ENCODE peak calls at places on chromosome 7, in eight cellular contexts. J, B, P, M, E, F, S and Z are unnamed samples.

GRCh38 chr7:24970676-24971075 is 9.3 kb downstream of the OSBPL3 start:
- DNase-seq in J (no peak), B (no peak), P (no peak), M (no peak), E (peak; percentile 83), F (no peak), S (no peak), Z (no peak)

GRCh38 chr7:87934699-87935372 is 785 bp downstream of the ADAM22 start:
- DNase-seq in J (no peak), B (no peak), P (peak; percentile 11), M (no peak), E (peak; percentile 23), F (peak; percentile 9), S (peak; percentile 6), Z (no peak)

GRCh38 chr7:149197675-149198074 is 2.3 kb downstream of the ZNF282 start:
- DNase-seq in J (no peak), B (no peak), P (no peak), M (no peak), E (no peak), F (no peak), S (no peak), Z (no peak)

GRCh38 chr7:15753834-15754600 is 67.5 kb upstream of the MEOX2 start:
- DNase-seq in J (no peak), B (no peak), P (no peak), M (no peak), E (peak; percentile 60), F (no peak), S (no peak), Z (no peak)

GRCh38 chr7:81744389-81744788 is 25.5 kb downstream of the HGF start:
- DNase-seq in J (no peak), B (no peak), P (no peak), M (no peak), E (no peak), F (no peak), S (no peak), Z (no peak)

GRCh38 chr7:4168556-4168955 is 513.5 kb upstream of the FOXK1 start:
- DNase-seq in J (no peak), B (no peak), P (no peak), M (no peak), E (no peak), F (no peak), S (no peak), Z (no peak)

GRCh38 chr7:129829677-129830631 is 122.8 kb downstream of the UBE2H start:
- DNase-seq in J (peak; percentile 58), B (peak; percentile 39), P (peak; percentile 65), M (peak; percentile 69), E (peak; percentile 79), F (peak; percentile 83), S (peak; percentile 89), Z (no peak)

GRCh38 chr7:133354546-133355324 is 101.9 kb downstream of the EXOC4 start:
- DNase-seq in J (no peak), B (no peak), P (no peak), M (no peak), E (peak; percentile 45), F (no peak), S (peak; percentile 81), Z (no peak)

GRCh38 chr7:116169060-116169459 is 41.3 kb upstream of the TES start:
- DNase-seq in J (no peak), B (no peak), P (no peak), M (no peak), E (peak; percentile 79), F (peak; percentile 52), S (peak; percentile 42), Z (no peak)

GRCh38 chr7:55019691-55020480 is 1.1 kb downstream of the EGFR start:
- DNase-seq in J (peak; percentile 72), B (peak; percentile 24), P (peak; percentile 46), M (no peak), E (peak; percentile 29), F (no peak), S (no peak), Z (no peak)

GRCh38 chr7:121273467-121274167 is 55.2 kb upstream of the WNT16 start:
- DNase-seq in J (no peak), B (no peak), P (no peak), M (no peak), E (peak; percentile 27), F (no peak), S (peak; percentile 15), Z (no peak)

GRCh38 chr7:115476666-115477065 is 553.9 kb downstream of the TFEC start:
- DNase-seq in J (no peak), B (no peak), P (no peak), M (no peak), E (no peak), F (no peak), S (no peak), Z (no peak)

GRCh38 chr7:151080522-151081169 is at the start of gene FASTK:
- DNase-seq in J (peak; percentile 91), B (peak; percentile 91), P (peak; percentile 92), M (peak; percentile 88), E (peak; percentile 88), F (peak; percentile 89), S (peak; percentile 91), Z (no peak)

GRCh38 chr7:88490911-88491310 is 184.2 kb upstream of the STEAP4 start:
- DNase-seq in J (no peak), B (no peak), P (no peak), M (no peak), E (no peak), F (no peak), S (no peak), Z (no peak)

GRCh38 chr7:132709971-132710567 is 133.8 kb upstream of the PLXNA4 start:
- DNase-seq in J (no peak), B (no peak), P (no peak), M (no peak), E (peak; percentile 12), F (peak; percentile 25), S (peak; percentile 62), Z (no peak)

GRCh38 chr7:26201261-26202018 is at the start of gene CBX3:
- DNase-seq in J (peak; percentile 93), B (peak; percentile 91), P (peak; percentile 91), M (peak; percentile 86), E (peak; percentile 71), F (peak; percentile 92), S (peak; percentile 86), Z (no peak)

GRCh38 chr7:26200113-26200443 is 468 bp downstream of the HNRNPA2B1 start:
- DNase-seq in J (peak; percentile 85), B (peak; percentile 65), P (peak; percentile 81), M (peak; percentile 68), E (no peak), F (peak; percentile 69), S (peak; percentile 59), Z (no peak)

GRCh38 chr7:26199301-26200112 is 1.0 kb downstream of the HNRNPA2B1 start:
- DNase-seq in J (peak; percentile 78), B (peak; percentile 63), P (peak; percentile 77), M (peak; percentile 72), E (peak; percentile 36), F (peak; percentile 71), S (no peak), Z (no peak)

GRCh38 chr7:26202019-26202985 is 757 bp downstream of the CBX3 start:
- DNase-seq in J (peak; percentile 71), B (peak; percentile 60), P (peak; percentile 53), M (no peak), E (peak; percentile 29), F (peak; percentile 54), S (no peak), Z (no peak)

GRCh38 chr7:26200444-26201260 is at the start of gene HNRNPA2B1:
- DNase-seq in J (peak; percentile 98), B (peak; percentile 93), P (peak; percentile 97), M (peak; percentile 98), E (peak; percentile 96), F (peak; percentile 97), S (peak; percentile 99), Z (peak; percentile 98)
- H3K4me1 ChIP-seq in J (peaks cover 40% of the 10 kb centered on the region), B (peaks cover 87% of the 10 kb centered on the region), P (peaks cover 37% of the 10 kb centered on the region), M (peaks cover 13% of the 10 kb centered on the region), E (peaks cover 10% of the 10 kb centered on the region), F (peaks cover 37% of the 10 kb centered on the region), S (peaks cover 30% of the 10 kb centered on the region), Z (peaks cover 57% of the 10 kb centered on the region)

GRCh38 chr7:146960747-146961416 is 844.3 kb downstream of the CNTNAP2 start:
- DNase-seq in J (no peak), B (no peak), P (no peak), M (no peak), E (peak; percentile 6), F (no peak), S (no peak), Z (no peak)

GRCh38 chr7:146956323-146956722 is 839.7 kb downstream of the CNTNAP2 start:
- DNase-seq in J (no peak), B (no peak), P (no peak), M (no peak), E (no peak), F (no peak), S (peak; percentile 8), Z (no peak)

GRCh38 chr7:146961617-146962016 is 845.0 kb downstream of the CNTNAP2 start:
- DNase-seq in J (no peak), B (no peak), P (no peak), M (no peak), E (peak; percentile 93), F (no peak), S (peak; percentile 85), Z (no peak)

DNA sequence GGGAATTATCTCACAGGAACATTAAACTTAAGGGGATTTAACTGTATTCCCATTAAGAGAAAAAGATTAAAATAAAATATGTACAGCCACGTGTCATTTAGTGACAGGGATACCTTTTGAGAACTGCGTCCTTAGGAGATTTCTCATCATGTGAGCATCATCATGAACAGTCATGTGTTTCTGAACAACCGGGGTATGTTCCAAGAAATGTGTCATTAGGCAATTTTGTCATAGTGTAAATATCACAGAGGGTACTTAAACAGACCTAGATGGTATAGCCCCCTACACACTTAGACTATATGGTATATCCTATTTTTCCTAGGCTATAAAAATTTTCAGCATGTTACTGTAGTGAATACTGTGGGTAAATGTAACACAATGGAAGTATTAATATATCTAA is 840.3 kb downstream of the CNTNAP2 start:
- DNase-seq in J (no peak), B (no peak), P (no peak), M (no peak), E (peak; percentile 7), F (no peak), S (no peak), Z (no peak)
- H3K4me3 ChIP-seq in J (no peak overlapping the region), B (no peak overlapping the region), P (no peak overlapping the region), M (no peak overlapping the region), E (no peak overlapping the region), F (no peak overlapping the region), S (no peak overlapping the region), Z (no peak overlapping the region)

DNA sequence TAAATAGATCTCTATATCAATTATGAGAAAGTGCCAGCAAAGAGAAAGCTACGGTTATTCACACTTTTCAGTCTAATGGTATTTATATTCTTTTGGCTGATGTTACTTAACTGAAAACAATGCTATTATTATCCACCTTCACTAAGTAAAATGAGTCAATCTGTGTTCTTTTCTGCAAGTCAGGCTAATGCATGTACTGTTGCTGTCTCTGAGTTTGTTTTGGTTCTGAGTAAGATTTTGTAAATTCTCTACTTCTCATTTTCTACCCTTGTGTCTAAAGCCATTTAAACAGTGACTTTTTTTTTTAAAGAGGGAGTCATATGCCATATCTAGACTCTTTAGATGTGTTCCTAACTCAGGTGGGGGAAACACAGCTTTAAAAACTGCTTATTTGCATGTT is 7.5 kb downstream of the VWC2 start:
- DNase-seq in J (no peak), B (no peak), P (no peak), M (no peak), E (no peak), F (no peak), S (no peak), Z (no peak)
- TF ChIP-seq CTCF in J (no peak), B (no peak), P (no peak), M (no peak), E (no peak), F (no peak), S (no peak), Z (no peak)

GRCh38 chr7:127057918-127058317 is 194.8 kb downstream of the GRM8 start:
- DNase-seq in J (no peak), B (no peak), P (no peak), M (no peak), E (no peak), F (peak; percentile 9), S (no peak), Z (no peak)

GRCh38 chr7:127056202-127056601 is 196.5 kb downstream of the GRM8 start:
- DNase-seq in J (no peak), B (no peak), P (no peak), M (no peak), E (no peak), F (no peak), S (no peak), Z (no peak)
- H3K4me1 ChIP-seq in J (no peaks in the 10 kb centered on the region), B (no peaks in the 10 kb centered on the region), P (no peaks in the 10 kb centered on the region), M (no peaks in the 10 kb centered on the region), E (no peaks in the 10 kb centered on the region), F (no peaks in the 10 kb centered on the region), S (no peaks in the 10 kb centered on the region), Z (no peaks in the 10 kb centered on the region)